ENCODE peak calls at places on chromosomes 1 and 21, in eight cellular contexts. X is fibroblast of the aortic adventitia; C is Caco-2; S is CD8-positive, alpha-beta T cell; I is glutamatergic neuron; D is BJ; M is cardiac muscle cell; T is MCF 10A. R is an unnamed sample.

GRCh38 chr1:246364415-246364941 is 142.6 kb downstream of the SMYD3 start:
- DNase-seq in X (no peak), C (no peak), S (no peak), I (no peak), D (no peak), M (no peak), T (no peak), R (no peak)

GRCh38 chr1:55322842-55323241 is 107.7 kb upstream of the USP24 start:
- DNase-seq in X (peak; percentile 21), C (no peak), S (no peak), I (no peak), D (no peak), M (no peak), T (no peak), R (no peak)

GRCh38 chr1:64136749-64137568 is 66.5 kb upstream of the UBE2U start:
- DNase-seq in X (peak; percentile 94), C (peak; percentile 72), S (peak; percentile 72), I (peak; percentile 80), D (peak; percentile 62), M (peak; percentile 91), T (peak; percentile 85), R (peak; percentile 83)

GRCh38 chr1:8633741-8634493 is 183.5 kb downstream of the RERE start:
- DNase-seq in X (no peak), C (no peak), S (no peak), I (no peak), D (no peak), M (no peak), T (no peak), R (no peak)

GRCh38 chr1:7648761-7649384 is 122.2 kb upstream of the VAMP3 start:
- DNase-seq in X (no peak), C (no peak), S (no peak), I (no peak), D (no peak), M (peak; percentile 51), T (peak; percentile 57), R (no peak)

GRCh38 chr1:36099681-36100341 is 11.1 kb downstream of the ADPRS start:
- DNase-seq in X (peak; percentile 77), C (peak; percentile 78), S (peak; percentile 89), I (peak; percentile 90), D (no peak), M (peak; percentile 82), T (peak; percentile 77), R (peak; percentile 58)

GRCh38 chr1:7026188-7026587 is 240.9 kb downstream of the CAMTA1 start:
- DNase-seq in X (no peak), C (no peak), S (no peak), I (no peak), D (no peak), M (no peak), T (peak; percentile 59), R (no peak)

GRCh38 chr1:235425357-235425756 is 58.1 kb downstream of the TBCE start:
- DNase-seq in X (no peak), C (no peak), S (no peak), I (no peak), D (no peak), M (no peak), T (no peak), R (no peak)

GRCh38 chr1:247415423-247416361 is at the start of gene NLRP3:
- DNase-seq in X (peak; percentile 27), C (no peak), S (peak; percentile 72), I (no peak), D (no peak), M (no peak), T (peak; percentile 55), R (no peak)

GRCh38 chr1:247193958-247194357 is 22.1 kb upstream of the ZNF124 start:
- DNase-seq in X (no peak), C (no peak), S (no peak), I (no peak), D (no peak), M (no peak), T (no peak), R (no peak)

GRCh38 chr1:203178083-203178482 is 2.5 kb upstream of the MYBPH start:
- DNase-seq in X (peak; percentile 19), C (peak; percentile 83), S (no peak), I (no peak), D (no peak), M (no peak), T (no peak), R (peak; percentile 28)

GRCh38 chr21:29642551-29643245 is 297.1 kb downstream of the GRIK1 start:
- DNase-seq in X (no peak), C (no peak), S (no peak), I (no peak), D (no peak), M (no peak), T (no peak), R (no peak)

GRCh38 chr1:61081637-61082335 is 575 bp upstream of the NFIA start:
- DNase-seq in X (peak; percentile 49), C (no peak), S (peak; percentile 70), I (no peak), D (no peak), M (peak; percentile 83), T (peak; percentile 61), R (no peak)

GRCh38 chr1:32063261-32063681 is 9.5 kb upstream of the TMEM39B start:
- DNase-seq in X (peak; percentile 81), C (peak; percentile 16), S (no peak), I (no peak), D (no peak), M (peak; percentile 75), T (peak; percentile 59), R (peak; percentile 64)

GRCh38 chr1:161440312-161440894 is 64.9 kb upstream of the FCGR2A start:
- DNase-seq in X (peak; percentile 42), C (peak; percentile 78), S (peak; percentile 63), I (peak; percentile 84), D (no peak), M (peak; percentile 45), T (peak; percentile 84), R (peak; percentile 47)

GRCh38 chr1:175274368-175274767 is 81.8 kb upstream of the KIAA0040 start:
- DNase-seq in X (no peak), C (no peak), S (no peak), I (no peak), D (no peak), M (no peak), T (no peak), R (no peak)

GRCh38 chr1:175277778-175278177 is 85.2 kb upstream of the KIAA0040 start:
- DNase-seq in X (no peak), C (no peak), S (no peak), I (no peak), D (no peak), M (peak; percentile 23), T (no peak), R (no peak)

GRCh38 chr1:175278236-175278635 is 85.7 kb upstream of the KIAA0040 start:
- DNase-seq in X (no peak), C (no peak), S (no peak), I (no peak), D (no peak), M (no peak), T (no peak), R (no peak)

GRCh38 chr1:175273656-175274055 is 81.1 kb upstream of the KIAA0040 start:
- DNase-seq in X (no peak), C (no peak), S (no peak), I (no peak), D (no peak), M (no peak), T (no peak), R (no peak)

GRCh38 chr1:175278729-175279128 is 86.2 kb upstream of the KIAA0040 start:
- DNase-seq in X (no peak), C (no peak), S (no peak), I (no peak), D (no peak), M (no peak), T (no peak), R (no peak)
- TF ChIP-seq CTCF in X (no peak), C (no peak), S (no peak), I (no peak), D (no peak), M (no peak), T (no peak), R (no peak)

GRCh38 chr1:208646431-208646830 is 402.2 kb upstream of the PLXNA2 start:
- DNase-seq in X (no peak), C (no peak), S (no peak), I (no peak), D (no peak), M (no peak), T (no peak), R (no peak)
- TF ChIP-seq CTCF in X (no peak), C (no peak), S (no peak), I (no peak), D (no peak), M (no peak), T (no peak), R (no peak)

DNA sequence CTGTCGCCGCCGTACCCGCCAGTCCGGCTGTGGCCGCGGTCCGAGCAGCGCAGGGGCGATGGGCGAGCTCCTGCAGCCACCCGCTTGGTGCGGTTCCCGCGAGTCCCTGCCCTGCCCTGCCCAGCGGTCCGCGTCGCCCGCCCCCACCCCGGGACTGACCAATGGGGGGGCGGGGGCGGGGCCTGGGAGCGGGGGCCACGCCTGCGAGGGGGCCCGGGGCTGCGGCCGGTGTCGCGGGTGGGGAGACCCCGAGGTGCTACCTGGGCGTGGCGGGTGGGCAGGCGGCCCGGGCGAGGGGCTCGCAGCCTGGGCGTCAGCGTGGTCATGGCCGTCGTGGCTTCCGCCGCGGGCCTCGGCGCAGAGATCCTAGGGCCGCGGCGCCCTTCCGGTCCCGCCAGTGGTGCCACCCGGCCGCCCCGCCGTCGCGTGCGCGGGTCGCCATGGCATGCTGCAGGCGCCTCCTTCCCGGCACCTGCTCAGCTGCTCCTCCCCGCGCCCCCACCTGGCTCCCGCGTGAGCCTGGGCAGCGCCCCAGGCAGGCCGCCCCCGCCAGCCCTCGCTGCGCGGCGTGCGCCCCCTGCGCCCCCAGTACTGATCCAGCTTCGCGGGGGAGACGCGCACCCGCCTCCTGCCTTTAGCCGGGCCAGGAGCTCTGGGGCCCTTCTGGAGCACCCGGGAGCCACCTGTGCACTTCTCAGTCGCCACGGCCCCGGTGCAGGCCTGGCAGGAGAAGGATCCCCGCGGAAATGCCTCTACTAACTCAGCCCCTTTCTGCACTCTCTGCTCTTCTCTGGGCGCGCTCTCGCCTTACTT is at the start of gene BMP8B:
- DNase-seq in X (no peak), C (peak; percentile 78), S (peak; percentile 64), I (peak; percentile 48), D (no peak), M (peak; percentile 18), T (peak; percentile 67), R (no peak)
- TF ChIP-seq CTCF in X (no peak), C (no peak), S (no peak), I (no peak), D (no peak), M (no peak), T (no peak), R (no peak)

GRCh38 chr1:174428739-174429138 is 19.0 kb upstream of the GPR52 start:
- DNase-seq in X (no peak), C (no peak), S (no peak), I (no peak), D (no peak), M (no peak), T (no peak), R (no peak)
- TF ChIP-seq CTCF in X (no peak), C (no peak), S (no peak), I (no peak), D (no peak), M (no peak), T (no peak), R (no peak)

R was measured in HFFc6.